ENCODE peak calls at places on chromosome 2, in seven cellular contexts. W is IMR-90, F is neuronal stem cell, V is mesendoderm, X is mesenchymal stem cell, Z is trophoblast cell, S is H1. A is an unnamed sample.

GRCh38 chr2:48601349-48601748 is 16.3 kb upstream of the GTF2A1L start:
- DNase-seq in W (peak; percentile 41), F (no peak), V (peak; percentile 71), X (peak; percentile 6), Z (no peak), S (peak; percentile 66), A (peak; percentile 66)

GRCh38 chr2:96527052-96527964 is 9.2 kb upstream of the ARID5A start:
- DNase-seq in W (peak; percentile 18), F (peak; percentile 23), V (peak; percentile 28), X (peak; percentile 51), Z (no peak), S (peak; percentile 75), A (peak; percentile 61)

GRCh38 chr2:197209742-197210408 is 100.7 kb downstream of the ANKRD44 start:
- DNase-seq in W (no peak), F (no peak), V (peak; percentile 29), X (no peak), Z (peak; percentile 24), S (no peak), A (no peak)

GRCh38 chr2:210955591-210955990 is 399.2 kb downstream of the CPS1 start:
- DNase-seq in W (peak; percentile 46), F (no peak), V (peak; percentile 60), X (peak; percentile 71), Z (no peak), S (no peak), A (no peak)

GRCh38 chr2:204901591-204901990 is 356.3 kb downstream of the PARD3B start:
- DNase-seq in W (no peak), F (no peak), V (no peak), X (no peak), Z (no peak), S (no peak), A (no peak)

GRCh38 chr2:169189123-169189522 is 119.8 kb downstream of the DHRS9 start:
- DNase-seq in W (no peak), F (no peak), V (no peak), X (no peak), Z (no peak), S (no peak), A (no peak)

GRCh38 chr2:200482194-200482593 is 27.7 kb downstream of the KCTD18 start:
- DNase-seq in W (no peak), F (no peak), V (no peak), X (no peak), Z (no peak), S (no peak), A (no peak)

GRCh38 chr2:147715807-147716206 is 129.0 kb upstream of the ACVR2A start:
- DNase-seq in W (no peak), F (no peak), V (no peak), X (no peak), Z (no peak), S (no peak), A (no peak)

GRCh38 chr2:44188696-44189095 is 20.0 kb downstream of the PPM1B start:
- DNase-seq in W (no peak), F (no peak), V (peak; percentile 32), X (no peak), Z (no peak), S (no peak), A (no peak)

GRCh38 chr2:88197732-88198131 is 27.6 kb downstream of the THNSL2 start:
- DNase-seq in W (no peak), F (no peak), V (no peak), X (no peak), Z (no peak), S (no peak), A (no peak)

DNA sequence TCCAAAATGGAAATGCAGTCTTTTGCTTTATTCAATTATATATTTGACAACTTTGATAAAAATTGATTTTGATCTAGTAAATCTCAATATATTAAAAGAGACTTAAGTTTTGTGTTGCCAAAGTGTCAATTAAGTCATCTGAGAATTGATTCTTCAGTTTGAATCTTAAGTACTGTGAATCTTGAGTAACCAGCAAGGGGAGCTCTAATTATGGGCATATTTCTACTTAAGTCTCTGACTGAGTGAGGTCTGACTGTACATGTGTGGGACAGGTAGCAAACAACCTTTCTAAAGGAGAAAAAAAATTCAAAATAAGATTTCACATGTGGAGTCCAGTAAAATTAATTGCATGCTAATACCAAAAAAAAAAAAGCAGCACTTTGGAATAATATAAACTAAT is 503.7 kb upstream of the SLC8A1 start:
- DNase-seq in W (no peak), F (no peak), V (no peak), X (no peak), Z (no peak), S (no peak), A (no peak)
- H2BK5ac ChIP-seq in W (no peak overlapping the region), F (no peak overlapping the region), V (no peak overlapping the region), X (no peak overlapping the region), Z (no peak overlapping the region), S (no peak overlapping the region), A (no peak overlapping the region)

GRCh38 chr2:234950435-234950729 is 1.4 kb upstream of the SH3BP4 start:
- DNase-seq in W (no peak), F (no peak), V (no peak), X (no peak), Z (no peak), S (no peak), A (no peak)

GRCh38 chr2:234947556-234947955 is 4.3 kb upstream of the SH3BP4 start:
- DNase-seq in W (no peak), F (no peak), V (no peak), X (no peak), Z (peak; percentile 99), S (no peak), A (no peak)

GRCh38 chr2:234951386-234952269 is at the start of gene SH3BP4:
- DNase-seq in W (peak; percentile 72), F (peak; percentile 79), V (peak; percentile 80), X (peak; percentile 84), Z (peak; percentile 50), S (peak; percentile 85), A (peak; percentile 89)

GRCh38 chr2:234950730-234951385 is 959 bp upstream of the SH3BP4 start:
- DNase-seq in W (peak; percentile 64), F (no peak), V (peak; percentile 70), X (peak; percentile 79), Z (peak; percentile 98), S (no peak), A (no peak)

GRCh38 chr2:234949762-234950434 is 1.9 kb upstream of the SH3BP4 start:
- DNase-seq in W (peak; percentile 100), F (no peak), V (no peak), X (peak; percentile 100), Z (peak; percentile 70), S (no peak), A (no peak)
- H2BK5ac ChIP-seq in W (peak overlapping the region; percentile 97), F (no peak overlapping the region), V (no peak overlapping the region), X (peak overlapping the region; percentile 95), Z (no peak overlapping the region), S (no peak overlapping the region), A (no peak overlapping the region)

DNA sequence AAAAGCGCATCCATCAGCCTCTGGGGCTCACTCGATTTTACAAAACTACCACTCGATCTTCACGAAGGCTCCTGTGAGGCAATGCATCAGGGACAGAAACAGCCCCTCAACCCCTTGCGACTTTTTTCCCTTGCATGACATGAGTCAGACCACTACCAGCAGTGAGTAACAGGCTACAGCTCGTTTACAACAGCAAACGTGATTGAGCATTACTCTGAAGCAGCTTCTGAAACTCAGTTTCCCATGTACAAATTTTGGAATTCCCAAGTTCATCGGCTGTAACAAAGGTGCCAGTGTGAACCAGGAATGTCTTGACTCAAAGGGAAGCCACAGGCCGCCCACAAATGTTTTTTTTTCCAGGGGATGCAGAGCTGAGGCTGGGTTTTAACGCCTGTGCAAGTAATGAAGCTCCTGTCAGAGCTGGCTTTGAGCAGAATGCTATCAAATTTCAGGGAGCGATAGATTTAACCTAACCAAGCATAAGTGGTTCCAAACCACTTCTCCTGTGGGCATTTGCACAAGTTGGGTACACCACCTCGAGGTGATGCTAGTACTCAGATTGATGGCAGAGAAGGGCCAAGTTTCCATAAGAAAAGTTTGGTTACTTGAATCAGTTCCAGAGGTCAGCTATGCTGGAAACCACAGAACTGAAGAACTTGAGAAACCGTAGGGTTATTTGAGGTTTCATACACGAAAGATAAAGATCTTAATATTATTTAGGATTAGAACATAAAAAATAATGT is 238.4 kb upstream of the SOX11 start:
- DNase-seq in W (peak; percentile 31), F (no peak), V (peak; percentile 50), X (peak; percentile 67), Z (no peak), S (no peak), A (no peak)
- H2BK5ac ChIP-seq in W (no peak overlapping the region), F (no peak overlapping the region), V (no peak overlapping the region), X (no peak overlapping the region), Z (no peak overlapping the region), S (no peak overlapping the region), A (no peak overlapping the region)

DNA sequence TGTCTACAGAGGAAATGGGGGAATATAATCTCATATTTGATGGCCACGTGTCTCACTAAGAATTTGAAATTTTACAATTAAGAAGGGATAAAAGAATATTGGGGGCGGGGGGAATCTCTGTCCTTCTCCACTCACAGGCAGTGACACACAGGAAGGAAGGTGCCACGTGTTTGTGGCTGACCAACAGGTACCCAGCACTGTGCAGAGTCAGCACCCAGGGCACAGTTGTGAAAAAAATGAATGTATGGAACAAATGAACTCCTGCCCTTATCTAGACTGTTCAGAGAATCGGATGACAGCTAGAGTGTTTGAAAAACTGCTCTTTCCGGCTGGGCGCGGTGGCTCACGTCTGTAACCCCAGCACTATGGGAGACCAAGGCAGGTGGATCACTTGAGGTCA is 317.0 kb upstream of the MYT1L start:
- DNase-seq in W (no peak), F (no peak), V (no peak), X (no peak), Z (no peak), S (no peak), A (no peak)
- H2BK5ac ChIP-seq in W (no peak overlapping the region), F (no peak overlapping the region), V (no peak overlapping the region), X (no peak overlapping the region), Z (no peak overlapping the region), S (no peak overlapping the region), A (no peak overlapping the region)

DNA sequence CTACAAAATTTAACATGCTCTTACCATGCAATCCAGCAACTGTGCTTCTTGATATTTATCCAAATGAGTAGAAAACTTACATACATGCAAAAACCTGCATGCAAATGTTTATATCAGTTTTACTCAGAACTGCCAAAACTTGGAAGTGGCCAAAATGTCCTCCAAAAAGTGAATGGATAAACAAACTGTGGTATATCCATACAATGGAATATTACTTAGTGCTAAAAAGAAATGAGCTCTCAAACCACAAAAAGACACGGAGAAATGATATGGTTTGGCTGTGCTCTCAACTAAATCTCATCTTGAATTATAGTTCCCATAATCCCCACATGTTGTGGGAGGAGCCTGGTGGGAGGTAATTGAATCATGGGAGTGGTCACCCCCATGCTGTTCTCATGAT is 267.2 kb downstream of the ZEB2 start:
- DNase-seq in W (no peak), F (no peak), V (no peak), X (no peak), Z (no peak), S (no peak), A (no peak)
- H2BK5ac ChIP-seq in W (no peak overlapping the region), F (no peak overlapping the region), V (no peak overlapping the region), X (no peak overlapping the region), Z (no peak overlapping the region), S (no peak overlapping the region), A (no peak overlapping the region)